ENCODE peak calls at places on chromosomes 7 and 10, in four cellular contexts. C is NCI-H1092 treated with DMSO at 0.1 percent for 48 hours, H is B cell, R is RWPE1. N is an unnamed sample.

GRCh38 chr7:91243591-91244368 is 20.5 kb upstream of the FZD1 start:
- DNase-seq in C (no peak), R (no peak), H (no peak), N (no peak)

GRCh38 chr10:103884681-103885139 is 29.3 kb upstream of the SH3PXD2A start:
- DNase-seq in R (peak), C (peak), H (peak), N (peak)

GRCh38 chr10:125057158-125058001 is 103.0 kb downstream of the CTBP2 start:
- DNase-seq in R (no peak), H (no peak), C (no peak), N (no peak)

GRCh38 chr7:16954326-16954725 is 72.5 kb upstream of the AGR3 start:
- DNase-seq in C (no peak), R (no peak), H (no peak), N (no peak)

GRCh38 chr7:119936876-119937275 is 336.1 kb upstream of the KCND2 start:
- DNase-seq in H (no peak), R (no peak), C (no peak), N (no peak)

GRCh38 chr7:94871132-94871531 is 36.3 kb upstream of the PPP1R9A start:
- DNase-seq in R (no peak), H (no peak), C (no peak), N (no peak)

GRCh38 chr7:80721880-80722595 is 83.6 kb downstream of the CD36 start:
- DNase-seq in R (peak), H (no peak), C (no peak), N (no peak)

GRCh38 chr7:28516390-28517145 is 104.2 kb downstream of the CREB5 start:
- DNase-seq in C (no peak), H (no peak), R (no peak), N (no peak)

GRCh38 chr10:44132361-44133289 is 252.3 kb downstream of the CXCL12 start:
- DNase-seq in C (no peak), R (no peak), H (no peak), N (no peak)

GRCh38 chr7:2048531-2048930 is 184.2 kb downstream of the MAD1L1 start:
- DNase-seq in R (no peak), H (no peak), C (no peak), N (no peak)

GRCh38 chr7:617614-618538 is 98.2 kb upstream of the PDGFA start:
- DNase-seq in H (no peak), R (no peak), C (no peak), N (no peak)

GRCh38 chr10:110919971-110920881 is 822 bp downstream of the SHOC2 start:
- DNase-seq in H (peak), C (peak), R (peak), N (peak)

GRCh38 chr10:132001238-132001977 is 19.7 kb upstream of the BNIP3 start:
- DNase-seq in C (peak), H (no peak), R (no peak), N (peak)

GRCh38 chr10:71539564-71540118 is 142.9 kb downstream of the CDH23 start:
- DNase-seq in C (no peak), H (no peak), R (no peak), N (no peak)

GRCh38 chr7:85239114-85239513 is 52.3 kb upstream of the SEMA3D start:
- DNase-seq in H (no peak), C (no peak), R (no peak), N (no peak)

GRCh38 chr7:47827321-47827720 is 120.9 kb downstream of the PKD1L1 start:
- DNase-seq in R (no peak), C (no peak), H (no peak), N (no peak)

GRCh38 chr7:76358478-76359110 is at the start of gene YWHAG:
- DNase-seq in R (peak), H (peak), C (peak), N (peak)

GRCh38 chr7:106737202-106737562 is 76.2 kb upstream of the CCDC71L start:
- DNase-seq in H (no peak), R (peak), C (no peak), N (peak)

GRCh38 chr7:135111379-135111778 is 36.5 kb upstream of the TMEM140 start:
- DNase-seq in H (no peak), C (no peak), R (no peak), N (no peak)

GRCh38 chr10:80500572-80501380 is 36.9 kb upstream of the SH2D4B start:
- DNase-seq in R (no peak), C (no peak), H (peak), N (no peak)

GRCh38 chr10:18142151-18142550 is 1.9 kb downstream of the CACNB2 start:
- DNase-seq in C (no peak), H (no peak), R (no peak), N (no peak)

GRCh38 chr7:12467837-12468236 is 64.2 kb upstream of the VWDE start:
- DNase-seq in R (no peak), C (no peak), H (no peak), N (no peak)

GRCh38 chr7:149495785-149496641 is 1.6 kb downstream of the ZNF746 start:
- DNase-seq in C (peak), R (no peak), H (no peak), N (peak)

GRCh38 chr10:129742742-129743550 is 221.1 kb downstream of the EBF3 start:
- DNase-seq in C (no peak), R (no peak), H (no peak), N (no peak)

GRCh38 chr10:114363745-114364460 is 40.4 kb downstream of the AFAP1L2 start:
- DNase-seq in H (no peak), R (no peak), C (no peak), N (no peak)

GRCh38 chr7:138864667-138865066 is 66.7 kb upstream of the ATP6V0A4 start:
- DNase-seq in R (peak), C (no peak), H (no peak), N (no peak)

N was measured in COR-L47.